ENCODE peak calls at places on chromosomes 13 and 19, in seven cellular contexts. One of them, this sample, is unnamed.

GRCh38 chr19:51480590-51480989 is 2.3 kb downstream of the CEACAM18 start:
- DNase-seq in K562: peak; percentile 72
- DNase-seq in A549: no peak
- DNase-seq in IMR-90: no peak
- DNase-seq in GM12878: no peak
- DNase-seq in H1: no peak
- DNase-seq in SK-N-SH: no peak
- DNase-seq in this sample: peak; percentile 20

GRCh38 chr13:75079226-75079625 is 402.7 kb downstream of the TBC1D4 start:
- DNase-seq in K562: no peak
- DNase-seq in A549: no peak
- DNase-seq in IMR-90: peak; percentile 66
- DNase-seq in GM12878: no peak
- DNase-seq in H1: no peak
- DNase-seq in SK-N-SH: no peak
- DNase-seq in this sample: no peak

GRCh38 chr19:41449079-41449864 is 6.3 kb downstream of the ERICH4 start:
- DNase-seq in K562: peak; percentile 92
- DNase-seq in A549: peak; percentile 98
- DNase-seq in IMR-90: peak; percentile 61
- DNase-seq in GM12878: no peak
- DNase-seq in H1: peak; percentile 66
- DNase-seq in SK-N-SH: peak; percentile 89
- DNase-seq in this sample: peak; percentile 59

GRCh38 chr13:41311607-41312500 is 787 bp downstream of the NAA16 start:
- DNase-seq in K562: no peak
- DNase-seq in A549: no peak
- DNase-seq in IMR-90: peak; percentile 43
- DNase-seq in GM12878: no peak
- DNase-seq in H1: no peak
- DNase-seq in SK-N-SH: peak; percentile 62
- DNase-seq in this sample: peak; percentile 7

GRCh38 chr13:85028035-85028434 is 771.2 kb downstream of the SLITRK6 start:
- DNase-seq in K562: no peak
- DNase-seq in A549: no peak
- DNase-seq in IMR-90: no peak
- DNase-seq in GM12878: no peak
- DNase-seq in H1: no peak
- DNase-seq in SK-N-SH: no peak
- DNase-seq in this sample: no peak

GRCh38 chr19:13007292-13008045 is 12.2 kb downstream of the NFIX start:
- DNase-seq in K562: no peak
- DNase-seq in A549: no peak
- DNase-seq in IMR-90: no peak
- DNase-seq in GM12878: no peak
- DNase-seq in H1: no peak
- DNase-seq in SK-N-SH: peak; percentile 42
- DNase-seq in this sample: no peak

GRCh38 chr13:49062297-49062896 is 86.7 kb downstream of the FNDC3A start:
- DNase-seq in K562: no peak
- DNase-seq in A549: no peak
- DNase-seq in IMR-90: peak; percentile 15
- DNase-seq in GM12878: no peak
- DNase-seq in H1: no peak
- DNase-seq in SK-N-SH: no peak
- DNase-seq in this sample: no peak

GRCh38 chr13:47930649-47931165 is 70.4 kb downstream of the SUCLA2 start:
- DNase-seq in K562: no peak
- DNase-seq in A549: no peak
- DNase-seq in IMR-90: no peak
- DNase-seq in GM12878: no peak
- DNase-seq in H1: no peak
- DNase-seq in SK-N-SH: no peak
- DNase-seq in this sample: no peak

GRCh38 chr13:75704942-75705320 is 68.8 kb downstream of the LMO7 start:
- DNase-seq in K562: no peak
- DNase-seq in A549: no peak
- DNase-seq in IMR-90: no peak
- DNase-seq in GM12878: no peak
- DNase-seq in H1: no peak
- DNase-seq in SK-N-SH: no peak
- DNase-seq in this sample: no peak

GRCh38 chr13:50438351-50438750 is 405.1 kb downstream of the DLEU7 start:
- DNase-seq in K562: no peak
- DNase-seq in A549: no peak
- DNase-seq in IMR-90: no peak
- DNase-seq in GM12878: no peak
- DNase-seq in H1: no peak
- DNase-seq in SK-N-SH: no peak
- DNase-seq in this sample: no peak

DNA sequence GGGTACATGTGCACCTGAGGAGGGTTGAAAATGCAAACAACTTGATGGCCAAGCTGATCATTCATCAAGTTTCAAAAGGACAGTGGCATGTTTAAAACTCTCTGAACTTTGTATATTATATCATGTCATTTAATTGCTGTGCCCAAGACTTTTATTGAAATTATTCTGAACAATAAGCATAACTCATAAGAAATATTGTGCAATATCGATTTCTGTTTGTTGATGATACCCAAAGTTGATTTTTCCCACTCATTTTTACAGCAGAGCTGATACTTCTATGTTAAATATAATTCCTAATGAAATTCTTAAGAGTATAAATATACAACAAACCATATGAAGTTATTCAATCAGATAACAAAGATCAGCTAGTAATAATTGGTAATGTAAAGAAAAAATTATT is 49.1 kb downstream of the PCDH17 start:
- DNase-seq in K562: no peak
- DNase-seq in A549: no peak
- DNase-seq in IMR-90: no peak
- DNase-seq in GM12878: no peak
- DNase-seq in H1: no peak
- DNase-seq in SK-N-SH: no peak
- DNase-seq in this sample: no peak
- TF ChIP-seq RFX5 in K562: no peak
- TF ChIP-seq RFX5 in A549: no peak
- TF ChIP-seq RFX5 in IMR-90: no peak
- TF ChIP-seq RFX5 in GM12878: no peak
- TF ChIP-seq RFX5 in H1: no peak
- TF ChIP-seq RFX5 in SK-N-SH: no peak
- TF ChIP-seq RFX5 in this sample: no peak

GRCh38 chr13:102825921-102826706 is 19.7 kb upstream of the ERCC5 start:
- DNase-seq in K562: no peak
- DNase-seq in A549: no peak
- DNase-seq in IMR-90: peak; percentile 93
- DNase-seq in GM12878: no peak
- DNase-seq in H1: no peak
- DNase-seq in SK-N-SH: no peak
- DNase-seq in this sample: no peak

GRCh38 chr13:102825400-102825799 is 20.4 kb upstream of the ERCC5 start:
- DNase-seq in K562: no peak
- DNase-seq in A549: no peak
- DNase-seq in IMR-90: no peak
- DNase-seq in GM12878: no peak
- DNase-seq in H1: no peak
- DNase-seq in SK-N-SH: no peak
- DNase-seq in this sample: no peak

GRCh38 chr13:102836471-102836870 is 9.4 kb upstream of the ERCC5 start:
- DNase-seq in K562: no peak
- DNase-seq in A549: no peak
- DNase-seq in IMR-90: no peak
- DNase-seq in GM12878: no peak
- DNase-seq in H1: no peak
- DNase-seq in SK-N-SH: no peak
- DNase-seq in this sample: no peak

GRCh38 chr13:102830646-102831045 is 15.2 kb upstream of the ERCC5 start:
- DNase-seq in K562: no peak
- DNase-seq in A549: no peak
- DNase-seq in IMR-90: no peak
- DNase-seq in GM12878: no peak
- DNase-seq in H1: no peak
- DNase-seq in SK-N-SH: no peak
- DNase-seq in this sample: peak; percentile 73
- TF ChIP-seq RFX5 in K562: no peak
- TF ChIP-seq RFX5 in A549: no peak
- TF ChIP-seq RFX5 in IMR-90: no peak
- TF ChIP-seq RFX5 in GM12878: no peak
- TF ChIP-seq RFX5 in H1: no peak
- TF ChIP-seq RFX5 in SK-N-SH: no peak
- TF ChIP-seq RFX5 in this sample: no peak

DNA sequence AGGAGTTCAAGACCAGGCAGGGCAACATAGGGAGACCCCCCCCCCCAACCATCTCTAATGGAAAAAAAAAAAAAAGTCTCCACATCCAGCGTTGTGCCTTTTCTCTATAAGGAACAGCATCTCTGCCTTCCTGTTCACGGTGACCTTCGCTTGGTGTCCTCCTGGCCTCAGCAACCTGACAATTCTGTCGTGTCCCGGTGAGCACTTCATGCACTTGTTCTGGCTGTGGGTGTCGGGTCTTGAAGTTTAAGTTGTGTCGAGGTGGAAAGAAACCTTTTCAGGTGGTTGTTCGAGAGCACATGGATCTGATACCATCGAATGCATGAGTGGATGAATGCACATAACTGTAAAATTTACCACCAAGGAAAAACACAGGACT is 594 bp downstream of the ZNF559 start:
- DNase-seq in K562: no peak
- DNase-seq in A549: no peak
- DNase-seq in IMR-90: no peak
- DNase-seq in GM12878: no peak
- DNase-seq in H1: no peak
- DNase-seq in SK-N-SH: peak; percentile 7
- DNase-seq in this sample: no peak
- TF ChIP-seq RFX5 in K562: no peak
- TF ChIP-seq RFX5 in A549: no peak
- TF ChIP-seq RFX5 in IMR-90: no peak
- TF ChIP-seq RFX5 in GM12878: no peak
- TF ChIP-seq RFX5 in H1: no peak
- TF ChIP-seq RFX5 in SK-N-SH: no peak
- TF ChIP-seq RFX5 in this sample: no peak

GRCh38 chr13:43831088-43831487 is 44.3 kb upstream of the ENOX1 start:
- DNase-seq in K562: no peak
- DNase-seq in A549: no peak
- DNase-seq in IMR-90: peak; percentile 61
- DNase-seq in GM12878: no peak
- DNase-seq in H1: no peak
- DNase-seq in SK-N-SH: no peak
- DNase-seq in this sample: no peak
- TF ChIP-seq RFX5 in K562: no peak
- TF ChIP-seq RFX5 in A549: no peak
- TF ChIP-seq RFX5 in IMR-90: no peak
- TF ChIP-seq RFX5 in GM12878: no peak
- TF ChIP-seq RFX5 in H1: no peak
- TF ChIP-seq RFX5 in SK-N-SH: no peak
- TF ChIP-seq RFX5 in this sample: no peak

DNA sequence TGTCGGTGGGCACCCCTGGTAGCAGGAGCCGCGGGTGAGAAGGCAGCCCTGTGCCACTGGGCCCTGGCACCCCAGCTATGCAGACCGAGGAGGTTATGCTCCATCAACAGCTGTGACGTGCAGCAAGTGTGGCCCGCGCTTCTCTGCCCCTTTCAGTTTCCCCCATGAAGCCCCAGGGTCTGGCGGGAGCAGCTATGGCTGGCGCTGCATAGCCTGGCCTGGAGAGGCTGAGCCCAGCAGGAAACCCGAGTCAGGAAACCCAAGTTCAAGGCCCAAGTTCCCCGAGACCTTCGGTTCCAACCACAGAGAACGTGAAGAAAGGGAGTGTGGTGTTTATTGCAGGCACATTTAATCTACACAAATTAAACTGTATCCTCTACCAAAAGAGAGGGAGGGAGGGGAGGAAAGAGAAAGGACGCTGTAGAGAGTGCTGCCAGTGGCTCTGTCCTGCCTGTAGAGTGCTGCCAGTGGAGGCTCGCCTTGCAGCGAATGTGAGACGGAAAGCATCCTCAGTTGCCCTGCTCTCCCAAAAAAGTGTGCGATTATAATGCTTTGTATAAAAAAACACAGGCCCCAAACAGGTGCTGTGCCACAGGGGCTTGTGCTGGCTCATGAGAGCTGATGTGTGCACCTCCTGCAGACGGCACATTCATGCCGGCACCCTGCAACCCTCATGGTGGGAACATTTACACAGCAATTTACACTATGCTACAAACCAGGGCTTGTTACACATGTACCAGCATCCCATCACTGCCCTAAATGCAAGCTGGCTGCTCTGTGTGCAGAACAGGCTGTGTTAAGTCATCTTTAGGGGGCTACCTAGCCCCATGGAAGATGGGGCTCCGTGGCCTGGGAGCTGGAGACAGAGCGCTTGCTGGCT is 16.3 kb downstream of the POP4 start:
- DNase-seq in K562: no peak
- DNase-seq in A549: no peak
- DNase-seq in IMR-90: no peak
- DNase-seq in GM12878: no peak
- DNase-seq in H1: no peak
- DNase-seq in SK-N-SH: peak; percentile 59
- DNase-seq in this sample: no peak
- TF ChIP-seq RFX5 in K562: no peak
- TF ChIP-seq RFX5 in A549: no peak
- TF ChIP-seq RFX5 in IMR-90: no peak
- TF ChIP-seq RFX5 in GM12878: no peak
- TF ChIP-seq RFX5 in H1: no peak
- TF ChIP-seq RFX5 in SK-N-SH: no peak
- TF ChIP-seq RFX5 in this sample: no peak

GRCh38 chr13:19817106-19817505 is 34.4 kb upstream of the PSPC1 start:
- DNase-seq in K562: no peak
- DNase-seq in A549: no peak
- DNase-seq in IMR-90: no peak
- DNase-seq in GM12878: no peak
- DNase-seq in H1: no peak
- DNase-seq in SK-N-SH: no peak
- DNase-seq in this sample: no peak
- TF ChIP-seq RFX5 in K562: no peak
- TF ChIP-seq RFX5 in A549: no peak
- TF ChIP-seq RFX5 in IMR-90: no peak
- TF ChIP-seq RFX5 in GM12878: no peak
- TF ChIP-seq RFX5 in H1: no peak
- TF ChIP-seq RFX5 in SK-N-SH: no peak
- TF ChIP-seq RFX5 in this sample: no peak

GRCh38 chr19:21789761-21790160 is 22.4 kb upstream of the ZNF100 start:
- DNase-seq in K562: no peak
- DNase-seq in A549: no peak
- DNase-seq in IMR-90: no peak
- DNase-seq in GM12878: no peak
- DNase-seq in H1: no peak
- DNase-seq in SK-N-SH: no peak
- DNase-seq in this sample: no peak

GRCh38 chr19:21786931-21787330 is 19.6 kb upstream of the ZNF100 start:
- DNase-seq in K562: no peak
- DNase-seq in A549: no peak
- DNase-seq in IMR-90: no peak
- DNase-seq in GM12878: no peak
- DNase-seq in H1: no peak
- DNase-seq in SK-N-SH: no peak
- DNase-seq in this sample: no peak
- TF ChIP-seq RFX5 in K562: no peak
- TF ChIP-seq RFX5 in A549: no peak
- TF ChIP-seq RFX5 in IMR-90: no peak
- TF ChIP-seq RFX5 in GM12878: no peak
- TF ChIP-seq RFX5 in H1: no peak
- TF ChIP-seq RFX5 in SK-N-SH: no peak
- TF ChIP-seq RFX5 in this sample: no peak